ENCODE peak calls at places on chromosomes 16 and 17, in four cellular contexts. U is WTC11, J is K562, X is H1. L is an unnamed sample.

GRCh38 chr17:65017375-65017774 is 39.2 kb downstream of the GNA13 start:
- DNase-seq in U (no peak), J (no peak), X (no peak), L (peak)

GRCh38 chr17:71396711-71397110 is 724.1 kb upstream of the SOX9 start:
- DNase-seq in U (no peak), J (no peak), X (no peak), L (no peak)

GRCh38 chr16:10121496-10121895 is 60.7 kb downstream of the GRIN2A start:
- DNase-seq in U (no peak), J (no peak), X (no peak), L (no peak)

GRCh38 chr17:71801301-71801700 is 319.5 kb upstream of the SOX9 start:
- DNase-seq in U (no peak), J (no peak), X (no peak), L (no peak)

GRCh38 chr17:74514632-74515035 is 16.6 kb downstream of the CD300LB start:
- DNase-seq in U (no peak), J (peak), X (no peak), L (no peak)

GRCh38 chr16:81752225-81752875 is 26.7 kb upstream of the PLCG2 start:
- DNase-seq in U (no peak), J (peak), X (no peak), L (no peak)

GRCh38 chr17:2395258-2396170 is 5.3 kb downstream of the MNT start:
- DNase-seq in U (no peak), J (no peak), X (no peak), L (peak)

GRCh38 chr17:17768415-17769088 is 68.2 kb downstream of the SREBF1 start:
- DNase-seq in U (no peak), J (no peak), X (no peak), L (no peak)

GRCh38 chr17:77349976-77350830 is 209.4 kb downstream of the SEC14L1 start:
- DNase-seq in U (no peak), J (no peak), X (no peak), L (no peak)

GRCh38 chr16:11560701-11561439 is 25.8 kb downstream of the LITAF start:
- DNase-seq in U (no peak), J (no peak), X (no peak), L (no peak)

GRCh38 chr17:82065638-82066303 is at the start of gene DUS1L:
- DNase-seq in U (peak), J (peak), X (no peak), L (no peak)

GRCh38 chr16:87350681-87351319 is 32.8 kb downstream of the FBXO31 start:
- DNase-seq in U (no peak), J (no peak), X (no peak), L (no peak)

GRCh38 chr16:80619824-80620223 is 79.0 kb downstream of the DYNLRB2 start:
- DNase-seq in U (no peak), J (no peak), X (no peak), L (no peak)

GRCh38 chr17:40339068-40339699 is 25.4 kb downstream of the GJD3 start:
- DNase-seq in U (no peak), J (no peak), X (no peak), L (no peak)
- TF ChIP-seq ATF2 in U (no peak), J (no peak), X (no peak), L (no peak)

DNA sequence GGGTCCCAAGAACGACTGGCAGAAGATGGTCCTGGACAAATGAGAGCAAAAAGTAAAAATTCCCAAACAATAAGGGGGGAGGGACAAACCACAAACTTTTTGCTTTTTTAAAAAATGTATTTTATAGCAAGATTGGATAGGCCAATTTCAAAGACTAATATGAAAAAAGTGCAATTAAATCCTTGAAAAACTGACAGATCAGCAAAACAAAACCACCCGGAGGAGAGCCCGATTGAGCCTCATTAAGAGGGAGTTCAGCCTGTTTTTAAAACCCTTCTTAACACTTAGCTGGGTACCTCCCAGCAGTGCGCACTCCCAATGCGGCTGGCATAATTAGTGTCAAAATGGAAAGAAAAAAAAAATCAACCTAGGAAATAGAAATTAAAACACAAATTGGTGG is 193.4 kb downstream of the ZFHX3 start:
- DNase-seq in U (no peak), J (no peak), X (no peak), L (no peak)
- TF ChIP-seq JUN in U (no peak), J (no peak), X (no peak), L (no peak)

DNA sequence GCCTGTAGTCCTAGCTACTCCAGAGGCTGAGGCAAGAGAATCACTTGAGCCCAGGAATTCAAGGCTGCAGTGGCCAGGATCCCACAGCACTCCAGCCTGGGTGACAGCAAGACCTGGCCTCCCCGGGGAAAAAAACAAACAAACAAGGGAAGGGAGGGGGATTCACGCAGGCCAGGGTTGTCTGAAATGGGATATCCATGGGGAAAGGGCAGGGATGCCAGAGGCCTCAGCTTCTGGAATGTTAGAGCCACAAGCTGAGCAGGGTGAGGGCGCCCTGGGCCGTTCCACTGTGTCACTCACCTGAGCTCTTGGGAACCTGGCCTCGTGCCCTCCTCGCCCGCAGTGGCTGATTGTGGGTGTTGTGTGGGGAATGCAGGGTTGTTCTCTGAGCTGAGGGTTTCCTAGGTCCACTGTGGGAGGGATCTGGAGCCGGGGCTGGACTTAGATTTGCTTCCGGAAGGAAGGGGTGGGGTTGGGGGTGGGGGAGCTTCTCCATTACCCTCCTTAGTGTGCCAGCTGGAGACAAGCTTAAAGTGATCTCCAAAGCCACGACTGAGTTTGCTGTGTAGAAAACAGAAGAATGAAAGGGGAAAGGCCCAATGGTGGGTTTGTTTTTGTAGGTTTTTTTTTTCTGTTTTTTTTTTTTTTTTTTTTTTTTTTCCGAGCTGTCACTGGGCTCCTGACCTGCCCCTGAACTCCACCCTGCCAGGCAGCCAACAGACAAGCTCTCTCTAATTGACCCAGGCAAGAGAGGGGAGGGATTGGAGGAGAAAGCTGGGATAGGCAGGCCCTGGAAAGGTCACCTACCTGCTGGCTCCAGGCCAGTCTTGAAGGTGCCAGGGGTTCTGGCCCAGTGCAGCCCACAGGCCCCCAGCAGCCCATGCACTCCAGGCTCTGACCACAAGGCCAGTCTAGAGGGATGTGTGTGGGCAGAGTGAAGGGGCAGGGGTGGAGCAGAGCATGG is at the start of gene SULT1A1:
- DNase-seq in U (peak), J (peak), X (no peak), L (peak)
- TF ChIP-seq ATF2 in U (no peak), J (no peak), X (no peak), L (no peak)

GRCh38 chr16:1420111-1420539 is 422 bp downstream of the UQCC4 start:
- DNase-seq in U (no peak), J (no peak), X (no peak), L (no peak)

GRCh38 chr16:1413684-1414531 is 596 bp downstream of the UNKL start:
- DNase-seq in U (peak), J (peak), X (peak), L (no peak)

GRCh38 chr16:1416521-1416941 is 2.0 kb upstream of the UNKL start:
- DNase-seq in U (no peak), J (no peak), X (no peak), L (no peak)

GRCh38 chr16:1412847-1413246 is 1.7 kb downstream of the UNKL start:
- DNase-seq in U (no peak), J (no peak), X (no peak), L (no peak)

DNA sequence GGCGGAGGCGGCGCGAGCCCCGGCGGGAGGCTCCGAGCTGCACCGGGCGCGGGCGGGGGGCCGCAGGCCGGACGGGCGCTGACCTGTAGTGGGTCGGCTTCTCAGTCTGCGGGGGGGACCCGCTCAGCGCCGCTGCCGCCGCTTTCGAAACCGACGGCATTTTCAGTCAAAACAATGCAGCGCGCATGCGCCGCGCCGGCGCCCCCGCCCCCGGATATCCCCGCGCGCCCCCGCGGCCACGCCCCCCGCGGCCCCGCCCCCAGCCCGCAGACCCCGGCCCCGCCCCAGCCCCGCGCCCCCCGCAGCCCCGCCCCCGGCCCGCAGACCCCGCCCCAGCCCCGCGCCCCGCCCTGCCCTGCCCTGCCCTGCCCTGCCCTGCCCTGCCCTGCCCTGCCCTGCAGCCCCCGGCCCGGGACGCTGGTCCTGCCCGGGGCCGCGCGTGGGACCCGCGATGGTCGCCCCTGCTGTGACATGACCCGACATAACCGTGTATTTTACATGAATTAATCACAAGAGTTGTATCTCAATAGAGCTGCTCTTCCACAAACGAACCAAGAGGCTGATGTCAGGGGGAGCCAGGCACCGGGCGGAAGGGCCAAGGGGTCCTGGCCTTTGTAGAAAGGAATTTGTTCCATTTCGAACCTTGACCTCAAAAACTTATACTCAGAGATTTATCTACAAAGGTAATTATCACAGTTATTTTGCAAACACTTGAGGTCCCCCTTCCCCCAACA is at the start of gene UNKL:
- DNase-seq in U (peak), J (peak), X (no peak), L (peak)
- TF ChIP-seq JUN in U (no peak), J (no peak), X (no peak), L (no peak)

GRCh38 chr17:42270175-42270545 is 6.0 kb downstream of the STAT5B start:
- DNase-seq in U (no peak), J (no peak), X (no peak), L (no peak)
- TF ChIP-seq ATF2 in U (no peak), J (no peak), X (no peak), L (no peak)

DNA sequence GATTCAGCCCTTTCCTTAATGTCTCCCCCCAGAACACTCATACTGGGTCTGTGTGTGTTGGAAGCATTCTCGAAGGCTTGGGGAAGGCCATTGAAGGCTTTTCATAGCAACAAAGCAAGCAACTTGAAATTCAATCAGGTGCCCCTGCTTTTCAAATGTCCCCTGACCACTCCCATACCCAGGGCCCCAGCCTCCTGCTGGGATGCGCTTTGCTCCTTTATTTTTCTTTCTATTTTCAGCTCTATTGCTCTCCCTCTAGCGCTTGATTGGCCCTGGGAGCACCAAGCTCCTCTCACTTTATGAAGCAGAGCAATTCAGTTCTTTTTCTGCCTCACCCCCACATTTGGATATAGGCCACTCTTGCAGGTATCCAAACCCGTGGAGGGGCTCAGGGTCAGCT is 92.0 kb downstream of the WSCD1 start:
- DNase-seq in U (peak), J (no peak), X (peak), L (no peak)
- TF ChIP-seq JUN in U (no peak), J (no peak), X (no peak), L (no peak)

L was measured in HepG2.